ENCODE peak calls at places on chromosome 21, in nine cellular contexts. One of them, this sample, is unnamed. For H3K4me1, the result is how much of the 10 kb centered on the place peaks cover.

GRCh38 chr21:39461419-39461818 is 9.6 kb downstream of the SH3BGR start:
- DNase-seq in mammary epithelial cell: no peak
- DNase-seq in adrenal gland: no peak
- DNase-seq in fibroblast of lung: no peak
- DNase-seq in esophagus squamous epithelium: no peak
- DNase-seq in uterus: no peak
- DNase-seq in HepG2: no peak
- DNase-seq in stomach: no peak
- DNase-seq in CD8-positive, alpha-beta memory T cell: no peak
- DNase-seq in this sample: no peak

GRCh38 chr21:39153842-39154241 is 29.4 kb downstream of the PSMG1 start:
- DNase-seq in mammary epithelial cell: peak
- DNase-seq in adrenal gland: no peak
- DNase-seq in fibroblast of lung: no peak
- DNase-seq in esophagus squamous epithelium: no peak
- DNase-seq in uterus: no peak
- DNase-seq in HepG2: no peak
- DNase-seq in stomach: no peak
- DNase-seq in CD8-positive, alpha-beta memory T cell: no peak
- DNase-seq in this sample: no peak

GRCh38 chr21:41283211-41283818 is 33.3 kb upstream of the FAM3B start:
- DNase-seq in mammary epithelial cell: peak
- DNase-seq in adrenal gland: peak
- DNase-seq in fibroblast of lung: peak
- DNase-seq in esophagus squamous epithelium: no peak
- DNase-seq in uterus: peak
- DNase-seq in HepG2: peak
- DNase-seq in stomach: peak
- DNase-seq in CD8-positive, alpha-beta memory T cell: peak
- DNase-seq in this sample: peak

GRCh38 chr21:31710586-31710985 is 21.3 kb downstream of the SCAF4 start:
- DNase-seq in mammary epithelial cell: no peak
- DNase-seq in adrenal gland: no peak
- DNase-seq in fibroblast of lung: peak
- DNase-seq in esophagus squamous epithelium: no peak
- DNase-seq in uterus: no peak
- DNase-seq in HepG2: no peak
- DNase-seq in stomach: no peak
- DNase-seq in CD8-positive, alpha-beta memory T cell: no peak
- DNase-seq in this sample: no peak

GRCh38 chr21:32096411-32096810 is 182.4 kb downstream of the MIS18A start:
- DNase-seq in mammary epithelial cell: no peak
- DNase-seq in adrenal gland: no peak
- DNase-seq in fibroblast of lung: no peak
- DNase-seq in esophagus squamous epithelium: no peak
- DNase-seq in uterus: no peak
- DNase-seq in HepG2: peak
- DNase-seq in stomach: no peak
- DNase-seq in CD8-positive, alpha-beta memory T cell: no peak
- DNase-seq in this sample: no peak

GRCh38 chr21:16571594-16571993 is 841.8 kb downstream of the USP25 start:
- DNase-seq in mammary epithelial cell: no peak
- DNase-seq in adrenal gland: no peak
- DNase-seq in fibroblast of lung: no peak
- DNase-seq in esophagus squamous epithelium: no peak
- DNase-seq in uterus: no peak
- DNase-seq in HepG2: no peak
- DNase-seq in stomach: no peak
- DNase-seq in CD8-positive, alpha-beta memory T cell: no peak
- DNase-seq in this sample: no peak

GRCh38 chr21:8991088-8991907 is 1530.1 kb upstream of the TPTE start:
- DNase-seq in mammary epithelial cell: no peak
- DNase-seq in adrenal gland: no peak
- DNase-seq in fibroblast of lung: no peak
- DNase-seq in esophagus squamous epithelium: no peak
- DNase-seq in uterus: no peak
- DNase-seq in HepG2: peak
- DNase-seq in stomach: no peak
- DNase-seq in CD8-positive, alpha-beta memory T cell: no peak
- DNase-seq in this sample: no peak

GRCh38 chr21:39319251-39319756 is 5.9 kb upstream of the BRWD1 start:
- DNase-seq in mammary epithelial cell: no peak
- DNase-seq in adrenal gland: no peak
- DNase-seq in fibroblast of lung: peak
- DNase-seq in esophagus squamous epithelium: no peak
- DNase-seq in uterus: no peak
- DNase-seq in HepG2: no peak
- DNase-seq in stomach: no peak
- DNase-seq in CD8-positive, alpha-beta memory T cell: no peak
- DNase-seq in this sample: no peak

GRCh38 chr21:20802201-20802600 is 196.0 kb upstream of the NCAM2 start:
- DNase-seq in mammary epithelial cell: no peak
- DNase-seq in adrenal gland: no peak
- DNase-seq in fibroblast of lung: no peak
- DNase-seq in esophagus squamous epithelium: no peak
- DNase-seq in uterus: no peak
- DNase-seq in HepG2: no peak
- DNase-seq in stomach: no peak
- DNase-seq in CD8-positive, alpha-beta memory T cell: no peak
- DNase-seq in this sample: no peak

GRCh38 chr21:16192900-16193299 is 463.1 kb downstream of the USP25 start:
- DNase-seq in mammary epithelial cell: peak
- DNase-seq in adrenal gland: no peak
- DNase-seq in fibroblast of lung: peak
- DNase-seq in esophagus squamous epithelium: no peak
- DNase-seq in uterus: no peak
- DNase-seq in HepG2: no peak
- DNase-seq in stomach: no peak
- DNase-seq in CD8-positive, alpha-beta memory T cell: no peak
- DNase-seq in this sample: no peak

GRCh38 chr21:42063578-42064521 is 7.3 kb upstream of the UMODL1 start:
- DNase-seq in mammary epithelial cell: peak
- DNase-seq in adrenal gland: no peak
- DNase-seq in fibroblast of lung: no peak
- DNase-seq in esophagus squamous epithelium: no peak
- DNase-seq in uterus: no peak
- DNase-seq in HepG2: no peak
- DNase-seq in stomach: peak
- DNase-seq in CD8-positive, alpha-beta memory T cell: peak
- DNase-seq in this sample: peak

GRCh38 chr21:36918291-36918690 is 48.2 kb downstream of the HLCS start:
- DNase-seq in mammary epithelial cell: no peak
- DNase-seq in adrenal gland: no peak
- DNase-seq in fibroblast of lung: peak
- DNase-seq in esophagus squamous epithelium: no peak
- DNase-seq in uterus: no peak
- DNase-seq in HepG2: peak
- DNase-seq in stomach: no peak
- DNase-seq in CD8-positive, alpha-beta memory T cell: no peak
- DNase-seq in this sample: peak

GRCh38 chr21:18614327-18614726 is 210.7 kb upstream of the TMPRSS15 start:
- DNase-seq in mammary epithelial cell: no peak
- DNase-seq in adrenal gland: no peak
- DNase-seq in fibroblast of lung: no peak
- DNase-seq in esophagus squamous epithelium: no peak
- DNase-seq in uterus: no peak
- DNase-seq in HepG2: no peak
- DNase-seq in stomach: no peak
- DNase-seq in CD8-positive, alpha-beta memory T cell: no peak
- DNase-seq in this sample: no peak

GRCh38 chr21:42230636-42231035 is 11.7 kb downstream of the ABCG1 start:
- DNase-seq in mammary epithelial cell: no peak
- DNase-seq in adrenal gland: no peak
- DNase-seq in fibroblast of lung: no peak
- DNase-seq in esophagus squamous epithelium: no peak
- DNase-seq in uterus: no peak
- DNase-seq in HepG2: no peak
- DNase-seq in stomach: no peak
- DNase-seq in CD8-positive, alpha-beta memory T cell: no peak
- DNase-seq in this sample: no peak

GRCh38 chr21:31873275-31873695 is 465 bp downstream of the HUNK start:
- DNase-seq in mammary epithelial cell: no peak
- DNase-seq in adrenal gland: no peak
- DNase-seq in fibroblast of lung: no peak
- DNase-seq in esophagus squamous epithelium: no peak
- DNase-seq in uterus: no peak
- DNase-seq in HepG2: no peak
- DNase-seq in stomach: no peak
- DNase-seq in CD8-positive, alpha-beta memory T cell: no peak
- DNase-seq in this sample: no peak

GRCh38 chr21:41610042-41610839 is 102.3 kb upstream of the TMPRSS2 start:
- DNase-seq in mammary epithelial cell: peak
- DNase-seq in adrenal gland: peak
- DNase-seq in fibroblast of lung: peak
- DNase-seq in esophagus squamous epithelium: no peak
- DNase-seq in uterus: no peak
- DNase-seq in HepG2: peak
- DNase-seq in stomach: peak
- DNase-seq in CD8-positive, alpha-beta memory T cell: no peak
- DNase-seq in this sample: peak

GRCh38 chr21:31351438-31351837 is 7.4 kb upstream of the TIAM1 start:
- DNase-seq in mammary epithelial cell: peak
- DNase-seq in adrenal gland: no peak
- DNase-seq in fibroblast of lung: peak
- DNase-seq in esophagus squamous epithelium: no peak
- DNase-seq in uterus: no peak
- DNase-seq in HepG2: no peak
- DNase-seq in stomach: no peak
- DNase-seq in CD8-positive, alpha-beta memory T cell: no peak
- DNase-seq in this sample: no peak

GRCh38 chr21:34864370-34865209 is 184.5 kb downstream of the RUNX1 start:
- DNase-seq in mammary epithelial cell: no peak
- DNase-seq in adrenal gland: no peak
- DNase-seq in fibroblast of lung: no peak
- DNase-seq in esophagus squamous epithelium: no peak
- DNase-seq in uterus: no peak
- DNase-seq in HepG2: no peak
- DNase-seq in stomach: no peak
- DNase-seq in CD8-positive, alpha-beta memory T cell: no peak
- DNase-seq in this sample: no peak

GRCh38 chr21:37671381-37671780 is 244.9 kb downstream of the KCNJ6 start:
- DNase-seq in mammary epithelial cell: peak
- DNase-seq in adrenal gland: no peak
- DNase-seq in fibroblast of lung: no peak
- DNase-seq in esophagus squamous epithelium: no peak
- DNase-seq in uterus: no peak
- DNase-seq in HepG2: no peak
- DNase-seq in stomach: no peak
- DNase-seq in CD8-positive, alpha-beta memory T cell: no peak
- DNase-seq in this sample: no peak

GRCh38 chr21:43281661-43282357 is 113.0 kb downstream of the CRYAA start:
- DNase-seq in mammary epithelial cell: no peak
- DNase-seq in adrenal gland: no peak
- DNase-seq in fibroblast of lung: no peak
- DNase-seq in esophagus squamous epithelium: no peak
- DNase-seq in uterus: no peak
- DNase-seq in HepG2: no peak
- DNase-seq in stomach: no peak
- DNase-seq in CD8-positive, alpha-beta memory T cell: no peak
- DNase-seq in this sample: no peak
- H3K4me1 ChIP-seq in mammary epithelial cell: under half
- H3K4me1 ChIP-seq in adrenal gland: under half
- H3K4me1 ChIP-seq in fibroblast of lung: under half
- H3K4me1 ChIP-seq in esophagus squamous epithelium: under half
- H3K4me1 ChIP-seq in uterus: under half
- H3K4me1 ChIP-seq in HepG2: under half
- H3K4me1 ChIP-seq in stomach: under half
- H3K4me1 ChIP-seq in CD8-positive, alpha-beta memory T cell: under half
- H3K4me1 ChIP-seq in this sample: under half

GRCh38 chr21:29299906-29300546 is 1.3 kb downstream of the BACH1 start:
- DNase-seq in mammary epithelial cell: peak
- DNase-seq in adrenal gland: no peak
- DNase-seq in fibroblast of lung: peak
- DNase-seq in esophagus squamous epithelium: no peak
- DNase-seq in uterus: no peak
- DNase-seq in HepG2: peak
- DNase-seq in stomach: peak
- DNase-seq in CD8-positive, alpha-beta memory T cell: peak
- DNase-seq in this sample: peak
- H3K4me1 ChIP-seq in mammary epithelial cell: under half
- H3K4me1 ChIP-seq in adrenal gland: half or more
- H3K4me1 ChIP-seq in fibroblast of lung: under half
- H3K4me1 ChIP-seq in esophagus squamous epithelium: under half
- H3K4me1 ChIP-seq in uterus: under half
- H3K4me1 ChIP-seq in HepG2: half or more
- H3K4me1 ChIP-seq in stomach: half or more
- H3K4me1 ChIP-seq in CD8-positive, alpha-beta memory T cell: under half
- H3K4me1 ChIP-seq in this sample: under half

GRCh38 chr21:14684071-14684470 is 138.0 kb upstream of the SAMSN1 start:
- DNase-seq in mammary epithelial cell: no peak
- DNase-seq in adrenal gland: no peak
- DNase-seq in fibroblast of lung: no peak
- DNase-seq in esophagus squamous epithelium: no peak
- DNase-seq in uterus: no peak
- DNase-seq in HepG2: no peak
- DNase-seq in stomach: no peak
- DNase-seq in CD8-positive, alpha-beta memory T cell: no peak
- DNase-seq in this sample: no peak
- H3K4me1 ChIP-seq in mammary epithelial cell: under half
- H3K4me1 ChIP-seq in adrenal gland: under half
- H3K4me1 ChIP-seq in fibroblast of lung: under half
- H3K4me1 ChIP-seq in esophagus squamous epithelium: under half
- H3K4me1 ChIP-seq in uterus: under half
- H3K4me1 ChIP-seq in HepG2: under half
- H3K4me1 ChIP-seq in stomach: under half
- H3K4me1 ChIP-seq in CD8-positive, alpha-beta memory T cell: under half
- H3K4me1 ChIP-seq in this sample: under half

DNA sequence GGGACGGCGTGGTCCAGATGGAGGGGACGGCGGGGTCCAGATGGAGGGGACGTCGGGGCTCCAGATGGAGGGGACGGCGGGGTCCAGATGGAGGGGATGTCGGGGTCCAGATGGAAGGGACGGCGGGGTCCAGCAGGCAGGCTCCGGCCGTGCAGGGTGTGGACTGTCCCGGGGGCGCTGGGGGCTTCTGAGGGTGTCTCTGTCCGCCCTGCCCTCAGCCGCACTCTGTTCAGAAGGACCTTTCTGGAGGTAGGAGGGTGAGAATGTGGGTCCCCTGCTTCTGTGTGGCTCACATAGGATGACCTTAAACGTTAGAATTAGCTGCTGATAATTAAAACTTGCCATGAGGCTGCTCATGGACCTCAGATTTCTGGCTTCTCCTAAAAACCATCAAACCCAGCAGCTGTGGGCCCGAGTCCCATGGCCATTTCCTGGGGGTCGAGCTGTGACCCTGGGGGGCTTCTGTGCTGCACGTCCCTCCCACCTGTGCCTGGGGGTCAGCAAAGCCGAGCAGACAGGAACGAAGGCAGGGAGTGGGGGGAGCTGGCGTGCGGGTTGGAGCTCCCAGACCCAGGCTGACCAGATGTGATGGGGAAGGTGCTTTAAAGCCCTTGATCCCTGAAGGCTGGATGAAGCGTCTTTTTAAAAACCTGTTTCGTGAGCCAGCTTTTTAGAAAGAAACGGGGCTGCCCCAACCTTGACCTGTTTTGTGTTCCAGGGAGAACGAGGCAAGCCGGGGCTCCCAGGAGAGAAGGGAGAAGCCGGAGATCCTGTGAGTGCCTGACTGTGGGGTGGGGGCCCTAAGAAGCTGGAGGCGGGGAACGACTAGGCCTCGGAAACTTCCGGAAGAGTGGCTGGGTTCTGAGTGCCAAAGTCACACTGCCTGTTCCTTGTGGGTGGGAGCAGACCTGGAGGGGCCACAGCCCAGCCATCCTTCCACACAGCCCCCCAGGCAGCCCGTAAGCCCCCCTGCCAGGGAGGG is 7.1 kb downstream of the COL6A1 start:
- DNase-seq in mammary epithelial cell: no peak
- DNase-seq in adrenal gland: peak
- DNase-seq in fibroblast of lung: no peak
- DNase-seq in esophagus squamous epithelium: no peak
- DNase-seq in uterus: peak
- DNase-seq in HepG2: no peak
- DNase-seq in stomach: no peak
- DNase-seq in CD8-positive, alpha-beta memory T cell: peak
- DNase-seq in this sample: no peak
- H3K4me1 ChIP-seq in mammary epithelial cell: under half
- H3K4me1 ChIP-seq in adrenal gland: under half
- H3K4me1 ChIP-seq in fibroblast of lung: under half
- H3K4me1 ChIP-seq in esophagus squamous epithelium: under half
- H3K4me1 ChIP-seq in uterus: under half
- H3K4me1 ChIP-seq in HepG2: under half
- H3K4me1 ChIP-seq in stomach: under half
- H3K4me1 ChIP-seq in CD8-positive, alpha-beta memory T cell: under half
- H3K4me1 ChIP-seq in this sample: under half